ENCODE peak calls at places on chromosome 18, in five cellular contexts. One of them, this sample, is unnamed.

GRCh38 chr18:49666045-49666444 is 104.2 kb downstream of the LIPG start:
- DNase-seq in ACHN: no peak
- DNase-seq in T-helper 1 cell: no peak
- DNase-seq in effector memory CD4-positive, alpha-beta T cell: no peak
- DNase-seq in WTC11: no peak
- DNase-seq in this sample: no peak

GRCh38 chr18:812673-813404 is 797 bp upstream of the YES1 start:
- DNase-seq in ACHN: peak; percentile 70
- DNase-seq in T-helper 1 cell: peak; percentile 89
- DNase-seq in effector memory CD4-positive, alpha-beta T cell: peak; percentile 62
- DNase-seq in WTC11: peak; percentile 59
- DNase-seq in this sample: peak; percentile 50

GRCh38 chr18:57466307-57466706 is 31.1 kb downstream of the ONECUT2 start:
- DNase-seq in ACHN: no peak
- DNase-seq in T-helper 1 cell: no peak
- DNase-seq in effector memory CD4-positive, alpha-beta T cell: no peak
- DNase-seq in WTC11: no peak
- DNase-seq in this sample: no peak

GRCh38 chr18:62126776-62127175 is 60.1 kb downstream of the PIGN start:
- DNase-seq in ACHN: no peak
- DNase-seq in T-helper 1 cell: no peak
- DNase-seq in effector memory CD4-positive, alpha-beta T cell: no peak
- DNase-seq in WTC11: no peak
- DNase-seq in this sample: no peak

GRCh38 chr18:78580835-78581339 is 398.7 kb upstream of the SALL3 start:
- DNase-seq in ACHN: no peak
- DNase-seq in T-helper 1 cell: no peak
- DNase-seq in effector memory CD4-positive, alpha-beta T cell: no peak
- DNase-seq in WTC11: no peak
- DNase-seq in this sample: no peak

GRCh38 chr18:58842978-58843661 is 21.6 kb upstream of the ZNF532 start:
- DNase-seq in ACHN: no peak
- DNase-seq in T-helper 1 cell: no peak
- DNase-seq in effector memory CD4-positive, alpha-beta T cell: no peak
- DNase-seq in WTC11: no peak
- DNase-seq in this sample: no peak

GRCh38 chr18:40222736-40223135 is 1732.3 kb upstream of the PIK3C3 start:
- DNase-seq in ACHN: no peak
- DNase-seq in T-helper 1 cell: no peak
- DNase-seq in effector memory CD4-positive, alpha-beta T cell: no peak
- DNase-seq in WTC11: no peak
- DNase-seq in this sample: no peak

GRCh38 chr18:2417861-2418610 is 153.3 kb downstream of the METTL4 start:
- DNase-seq in ACHN: no peak
- DNase-seq in T-helper 1 cell: no peak
- DNase-seq in effector memory CD4-positive, alpha-beta T cell: no peak
- DNase-seq in WTC11: no peak
- DNase-seq in this sample: no peak

GRCh38 chr18:457533-457932 is 43.0 kb downstream of the COLEC12 start:
- DNase-seq in ACHN: no peak
- DNase-seq in T-helper 1 cell: no peak
- DNase-seq in effector memory CD4-positive, alpha-beta T cell: no peak
- DNase-seq in WTC11: no peak
- DNase-seq in this sample: no peak

GRCh38 chr18:58618822-58619553 is 9.9 kb downstream of the ALPK2 start:
- DNase-seq in ACHN: no peak
- DNase-seq in T-helper 1 cell: no peak
- DNase-seq in effector memory CD4-positive, alpha-beta T cell: no peak
- DNase-seq in WTC11: no peak
- DNase-seq in this sample: no peak

GRCh38 chr18:58606236-58606635 is 22.7 kb downstream of the ALPK2 start:
- DNase-seq in ACHN: no peak
- DNase-seq in T-helper 1 cell: no peak
- DNase-seq in effector memory CD4-positive, alpha-beta T cell: no peak
- DNase-seq in WTC11: no peak
- DNase-seq in this sample: no peak

GRCh38 chr18:55906533-55906932 is 318.5 kb upstream of the TCF4 start:
- DNase-seq in ACHN: no peak
- DNase-seq in T-helper 1 cell: no peak
- DNase-seq in effector memory CD4-positive, alpha-beta T cell: no peak
- DNase-seq in WTC11: no peak
- DNase-seq in this sample: no peak

GRCh38 chr18:49177812-49178211 is 227.0 kb upstream of the SMAD7 start:
- DNase-seq in ACHN: peak; percentile 69
- DNase-seq in T-helper 1 cell: peak; percentile 20
- DNase-seq in effector memory CD4-positive, alpha-beta T cell: no peak
- DNase-seq in WTC11: no peak
- DNase-seq in this sample: no peak

GRCh38 chr18:5746844-5747243 is 148.5 kb downstream of the TMEM200C start:
- DNase-seq in ACHN: no peak
- DNase-seq in T-helper 1 cell: no peak
- DNase-seq in effector memory CD4-positive, alpha-beta T cell: no peak
- DNase-seq in WTC11: no peak
- DNase-seq in this sample: no peak

GRCh38 chr18:10681581-10682367 is 155.9 kb downstream of the NAPG start:
- DNase-seq in ACHN: no peak
- DNase-seq in T-helper 1 cell: no peak
- DNase-seq in effector memory CD4-positive, alpha-beta T cell: no peak
- DNase-seq in WTC11: no peak
- DNase-seq in this sample: no peak

GRCh38 chr18:63161032-63161727 is 158.4 kb downstream of the BCL2 start:
- DNase-seq in ACHN: no peak
- DNase-seq in T-helper 1 cell: peak; percentile 81
- DNase-seq in effector memory CD4-positive, alpha-beta T cell: peak; percentile 20
- DNase-seq in WTC11: no peak
- DNase-seq in this sample: peak; percentile 44

GRCh38 chr18:63987743-63988142 is 17.9 kb downstream of the SERPINB8 start:
- DNase-seq in ACHN: no peak
- DNase-seq in T-helper 1 cell: no peak
- DNase-seq in effector memory CD4-positive, alpha-beta T cell: no peak
- DNase-seq in WTC11: no peak
- DNase-seq in this sample: no peak

GRCh38 chr18:39764848-39765247 is 2190.2 kb upstream of the PIK3C3 start:
- DNase-seq in ACHN: no peak
- DNase-seq in T-helper 1 cell: no peak
- DNase-seq in effector memory CD4-positive, alpha-beta T cell: no peak
- DNase-seq in WTC11: no peak
- DNase-seq in this sample: no peak

GRCh38 chr18:7941533-7941932 is 374.4 kb downstream of the PTPRM start:
- DNase-seq in ACHN: no peak
- DNase-seq in T-helper 1 cell: no peak
- DNase-seq in effector memory CD4-positive, alpha-beta T cell: no peak
- DNase-seq in WTC11: no peak
- DNase-seq in this sample: no peak

GRCh38 chr18:10296491-10296890 is 157.9 kb upstream of the APCDD1 start:
- DNase-seq in ACHN: no peak
- DNase-seq in T-helper 1 cell: no peak
- DNase-seq in effector memory CD4-positive, alpha-beta T cell: no peak
- DNase-seq in WTC11: no peak
- DNase-seq in this sample: no peak

GRCh38 chr18:32974421-32975165 is 201.8 kb upstream of the KLHL14 start:
- DNase-seq in ACHN: peak; percentile 43
- DNase-seq in T-helper 1 cell: no peak
- DNase-seq in effector memory CD4-positive, alpha-beta T cell: no peak
- DNase-seq in WTC11: no peak
- DNase-seq in this sample: no peak

GRCh38 chr18:79543861-79544385 is 135.7 kb upstream of the CTDP1 start:
- DNase-seq in ACHN: no peak
- DNase-seq in T-helper 1 cell: no peak
- DNase-seq in effector memory CD4-positive, alpha-beta T cell: no peak
- DNase-seq in WTC11: no peak
- DNase-seq in this sample: no peak

This sample was measured in effector CD4-positive, alpha-beta T cell.